ENCODE peak calls at places on chromosomes 3 and 15, in nine cellular contexts. R, A, M, F, T, H, J, K and G are unnamed samples.
A peak's percentile ranks its signal among the peaks of the same experiment; 100 is the strongest.

GRCh38 chr3:177106184-177106583 is 91.1 kb downstream of the TBL1XR1 start:
- DNase-seq in R (no peak), A (no peak), M (no peak), F (peak; percentile 39), T (no peak), H (no peak), J (no peak), K (no peak), G (no peak)

GRCh38 chr3:52176951-52177700 is 20.8 kb upstream of the ALAS1 start:
- DNase-seq in R (no peak), A (no peak), M (peak; percentile 46), F (peak; percentile 60), T (no peak), H (no peak), J (peak; percentile 55), K (no peak), G (no peak)

GRCh38 chr15:65535192-65535591 is 4.9 kb downstream of the HACD3 start:
- DNase-seq in R (no peak), A (no peak), M (no peak), F (no peak), T (no peak), H (peak; percentile 52), J (no peak), K (no peak), G (no peak)

GRCh38 chr15:57343018-57343417 is 33.3 kb upstream of the CGNL1 start:
- DNase-seq in R (no peak), A (no peak), M (no peak), F (no peak), T (no peak), H (no peak), J (no peak), K (no peak), G (peak; percentile 74)

GRCh38 chr15:45732544-45733130 is 97.8 kb downstream of the SQOR start:
- DNase-seq in R (peak; percentile 53), A (no peak), M (peak; percentile 67), F (peak; percentile 73), T (peak; percentile 28), H (no peak), J (no peak), K (no peak), G (peak; percentile 30)

GRCh38 chr15:67080900-67081431 is 15.6 kb downstream of the SMAD3 start:
- DNase-seq in R (peak; percentile 45), A (no peak), M (peak; percentile 77), F (no peak), T (no peak), H (peak; percentile 90), J (no peak), K (peak; percentile 67), G (peak; percentile 55)

GRCh38 chr3:120170223-120170622 is 76.0 kb upstream of the GSK3B start:
- DNase-seq in R (no peak), A (no peak), M (no peak), F (no peak), T (no peak), H (peak; percentile 81), J (no peak), K (no peak), G (no peak)

GRCh38 chr3:132457301-132457700 is 40.0 kb downstream of the DNAJC13 start:
- DNase-seq in R (no peak), A (no peak), M (no peak), F (no peak), T (no peak), H (no peak), J (no peak), K (no peak), G (no peak)

GRCh38 chr15:81335631-81336030 is 11.7 kb upstream of the STARD5 start:
- DNase-seq in R (no peak), A (no peak), M (no peak), F (no peak), T (no peak), H (no peak), J (no peak), K (no peak), G (no peak)

GRCh38 chr15:90318591-90318990 is 33.5 kb upstream of the ZNF774 start:
- DNase-seq in R (no peak), A (no peak), M (no peak), F (no peak), T (no peak), H (no peak), J (peak; percentile 40), K (no peak), G (no peak)

GRCh38 chr15:52858388-52859176 is 68.4 kb upstream of the ONECUT1 start:
- DNase-seq in R (peak; percentile 35), A (no peak), M (no peak), F (no peak), T (peak; percentile 9), H (no peak), J (no peak), K (no peak), G (no peak)

GRCh38 chr3:9198805-9199386 is 50.5 kb downstream of the SRGAP3 start:
- DNase-seq in R (no peak), A (no peak), M (peak; percentile 2), F (no peak), T (no peak), H (peak; percentile 11), J (no peak), K (peak; percentile 3), G (no peak)

GRCh38 chr3:78476076-78476475 is 1291.7 kb downstream of the ROBO1 start:
- DNase-seq in R (no peak), A (no peak), M (no peak), F (no peak), T (no peak), H (no peak), J (no peak), K (no peak), G (no peak)

GRCh38 chr15:68183886-68184285 is 21.2 kb downstream of the CALML4 start:
- DNase-seq in R (no peak), A (no peak), M (no peak), F (no peak), T (no peak), H (no peak), J (no peak), K (peak; percentile 70), G (no peak)

GRCh38 chr3:87367752-87368151 is 91.4 kb upstream of the POU1F1 start:
- DNase-seq in R (no peak), A (no peak), M (no peak), F (no peak), T (no peak), H (peak; percentile 6), J (no peak), K (no peak), G (no peak)

GRCh38 chr15:72047020-72047419 is 70.9 kb downstream of the MYO9A start:
- DNase-seq in R (no peak), A (no peak), M (no peak), F (no peak), T (no peak), H (peak; percentile 74), J (no peak), K (peak; percentile 39), G (no peak)

DNA sequence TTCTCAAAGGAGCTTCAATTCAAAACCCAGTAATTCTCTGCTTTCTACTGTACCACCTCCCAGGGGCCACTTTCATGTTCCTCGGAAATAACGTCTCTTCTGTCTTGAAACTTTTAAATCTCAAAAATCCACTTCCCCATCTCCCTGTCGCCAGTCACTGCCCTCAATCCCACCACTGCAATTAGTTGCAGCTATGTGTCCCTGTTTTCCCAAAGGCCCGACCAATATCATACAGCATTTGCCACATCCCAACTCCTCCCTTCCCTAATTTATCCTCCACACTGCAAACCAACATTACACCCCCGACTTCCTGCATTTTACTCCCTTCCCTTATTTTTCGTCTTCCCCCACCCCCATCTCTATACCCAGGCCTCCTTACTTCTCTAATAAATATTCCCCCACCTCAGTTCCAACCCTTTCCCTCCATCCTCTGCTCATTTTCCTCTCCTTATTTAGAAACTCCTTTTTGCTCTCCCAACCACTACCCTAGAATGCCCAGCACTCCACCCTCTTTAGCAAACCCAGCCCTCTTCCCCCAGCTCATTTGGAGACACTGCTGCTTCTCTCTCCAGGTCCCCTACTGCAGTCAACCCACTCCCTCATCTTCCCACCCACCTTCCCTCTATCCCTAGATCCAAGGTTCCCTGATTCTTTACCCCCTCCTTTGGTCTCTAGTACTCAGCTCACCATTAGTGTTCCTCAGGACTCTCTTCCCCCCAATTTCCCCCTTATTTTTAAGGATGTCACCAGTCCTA is 1.1 kb downstream of the NPTN start:
- DNase-seq in R (peak; percentile 68), A (no peak), M (peak; percentile 84), F (peak; percentile 21), T (no peak), H (peak; percentile 76), J (no peak), K (peak; percentile 72), G (no peak)
- H3K4me1 ChIP-seq in R (peaks cover 55% of the 10 kb centered on the region), A (peaks cover 16% of the 10 kb centered on the region), M (peaks cover 57% of the 10 kb centered on the region), F (peaks cover 38% of the 10 kb centered on the region), T (peaks cover 68% of the 10 kb centered on the region), H (peaks cover 18% of the 10 kb centered on the region), J (peaks cover 74% of the 10 kb centered on the region), K (peaks cover 39% of the 10 kb centered on the region), G (peaks cover 7% of the 10 kb centered on the region)

GRCh38 chr15:20348900-20349773 is 192.5 kb downstream of the GOLGA6L6 start:
- DNase-seq in R (no peak), A (no peak), M (peak; percentile 66), F (no peak), T (no peak), H (no peak), J (peak; percentile 64), K (no peak), G (peak; percentile 17)
- H3K9me3 ChIP-seq in R (peaks cover 8% of the 10 kb centered on the region), A (peaks cover 98% of the 10 kb centered on the region), M (no peaks in the 10 kb centered on the region), F (no peaks in the 10 kb centered on the region), T (peaks cover 35% of the 10 kb centered on the region), H (peaks cover 25% of the 10 kb centered on the region), J (peaks cover 13% of the 10 kb centered on the region), K (peaks cover 46% of the 10 kb centered on the region), G (peaks cover 2% of the 10 kb centered on the region)

GRCh38 chr3:150069158-150069536 is 98.5 kb upstream of the PFN2 start:
- DNase-seq in R (no peak), A (no peak), M (no peak), F (no peak), T (no peak), H (no peak), J (no peak), K (no peak), G (no peak)
- H3K4me1 ChIP-seq in R (no peaks in the 10 kb centered on the region), A (no peaks in the 10 kb centered on the region), M (peaks cover 13% of the 10 kb centered on the region), F (no peaks in the 10 kb centered on the region), T (no peaks in the 10 kb centered on the region), H (peaks cover 7% of the 10 kb centered on the region), J (no peaks in the 10 kb centered on the region), K (peaks cover 6% of the 10 kb centered on the region), G (peaks cover 3% of the 10 kb centered on the region)

GRCh38 chr3:44504566-44504965 is 27.1 kb upstream of the ZNF445 start:
- DNase-seq in R (no peak), A (no peak), M (no peak), F (no peak), T (no peak), H (no peak), J (no peak), K (no peak), G (no peak)

GRCh38 chr3:44506556-44506955 is 29.1 kb upstream of the ZNF445 start:
- DNase-seq in R (no peak), A (no peak), M (no peak), F (no peak), T (no peak), H (no peak), J (no peak), K (no peak), G (no peak)

GRCh38 chr3:44506961-44507360 is 29.5 kb upstream of the ZNF445 start:
- DNase-seq in R (no peak), A (no peak), M (no peak), F (no peak), T (no peak), H (no peak), J (no peak), K (no peak), G (no peak)

GRCh38 chr3:44499149-44499898 is 21.9 kb upstream of the ZNF445 start:
- DNase-seq in R (no peak), A (no peak), M (no peak), F (no peak), T (no peak), H (no peak), J (no peak), K (no peak), G (no peak)

GRCh38 chr3:44501971-44502370 is 24.5 kb upstream of the ZNF445 start:
- DNase-seq in R (no peak), A (no peak), M (no peak), F (no peak), T (no peak), H (peak; percentile 29), J (no peak), K (no peak), G (no peak)
- H3K9me3 ChIP-seq in R (peaks cover 51% of the 10 kb centered on the region), A (peaks cover 50% of the 10 kb centered on the region), M (peaks cover 16% of the 10 kb centered on the region), F (no peaks in the 10 kb centered on the region), T (peaks cover 85% of the 10 kb centered on the region), H (no peaks in the 10 kb centered on the region), J (peaks cover 7% of the 10 kb centered on the region), K (no peaks in the 10 kb centered on the region), G (no peaks in the 10 kb centered on the region)